ENCODE peak calls at places on chromosomes 11 and 22, in four cellular contexts. K, P, Z and G are unnamed samples.
A peak's percentile ranks its signal among the peaks of the same experiment; 100 is the strongest.

GRCh38 chr11:114166897-114167323 is 107.4 kb downstream of the ZBTB16 start:
- DNase-seq in K (no peak), P (no peak), Z (no peak), G (peak; percentile 82)

GRCh38 chr11:46248270-46249102 is 29.0 kb upstream of the CREB3L1 start:
- DNase-seq in K (no peak), P (peak; percentile 33), Z (peak; percentile 76), G (peak; percentile 77)

GRCh38 chr11:33475999-33476398 is 218.8 kb downstream of the HIPK3 start:
- DNase-seq in K (no peak), P (peak; percentile 37), Z (no peak), G (no peak)

GRCh38 chr11:112520293-112520692 is 259.6 kb upstream of the PLET1 start:
- DNase-seq in K (no peak), P (no peak), Z (no peak), G (no peak)

GRCh38 chr11:75041263-75041662 is 52.5 kb downstream of the NEU3 start:
- DNase-seq in K (no peak), P (no peak), Z (no peak), G (no peak)

GRCh38 chr11:79902493-79902892 is 461.7 kb upstream of the TENM4 start:
- DNase-seq in K (no peak), P (no peak), Z (no peak), G (no peak)

GRCh38 chr11:126604461-126604860 is 249.0 kb downstream of the ST3GAL4 start:
- DNase-seq in K (no peak), P (no peak), Z (no peak), G (no peak)

GRCh38 chr11:65780770-65781151 is at the start of gene AP5B1:
- DNase-seq in K (peak; percentile 53), P (peak; percentile 35), Z (peak; percentile 64), G (peak; percentile 77)

GRCh38 chr11:91625495-91625894 is 599.1 kb upstream of the FAT3 start:
- DNase-seq in K (no peak), P (no peak), Z (no peak), G (no peak)

GRCh38 chr22:43293259-43293658 is 49.9 kb downstream of the SCUBE1 start:
- DNase-seq in K (no peak), P (no peak), Z (no peak), G (no peak)

GRCh38 chr11:123683616-123684170 is 29.3 kb upstream of the SCN3B start:
- DNase-seq in K (no peak), P (no peak), Z (no peak), G (no peak)

DNA sequence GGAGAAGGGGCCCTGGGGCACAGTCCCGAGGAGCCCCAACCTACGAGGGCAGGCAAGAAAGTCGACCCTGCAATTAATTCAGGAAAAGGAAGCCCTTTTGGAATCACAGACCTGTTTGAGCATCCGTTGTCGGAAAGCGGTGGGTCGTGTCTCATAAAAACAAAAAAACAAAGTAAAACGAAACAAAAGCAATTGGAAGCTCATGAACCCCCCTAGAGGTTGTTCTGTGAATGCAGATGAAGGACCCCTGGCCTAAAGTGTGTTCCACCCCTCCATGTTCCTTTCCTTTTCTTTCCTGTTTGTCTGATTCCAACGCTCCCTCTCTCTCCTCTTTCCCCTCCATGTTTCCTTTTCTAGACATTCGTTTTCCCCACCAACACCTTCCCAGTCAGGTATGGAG is 203.7 kb downstream of the GRIK4 start:
- DNase-seq in K (no peak), P (peak; percentile 15), Z (peak; percentile 18), G (peak; percentile 28)
- TF ChIP-seq MAX in K (no peak), P (no peak), Z (no peak), G (no peak)

DNA sequence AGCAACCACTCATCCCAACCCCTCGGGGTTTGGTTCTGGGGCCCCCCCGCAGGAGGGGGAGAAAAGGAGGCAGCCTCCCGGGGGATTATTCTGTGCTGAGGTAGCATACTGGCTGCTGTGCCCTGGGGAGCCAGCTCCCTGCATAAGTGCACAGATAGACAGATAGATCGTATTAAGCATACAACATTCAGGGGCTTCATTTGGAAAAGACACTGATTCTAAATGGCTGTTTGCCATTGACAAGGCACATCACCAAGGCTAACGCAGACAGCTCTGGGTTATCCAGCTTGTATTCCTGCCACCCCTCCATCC is 547.9 kb downstream of the BUD13 start:
- DNase-seq in K (no peak), P (no peak), Z (no peak), G (no peak)
- TF ChIP-seq CTCF in K (no peak), P (no peak), Z (no peak), G (no peak)

DNA sequence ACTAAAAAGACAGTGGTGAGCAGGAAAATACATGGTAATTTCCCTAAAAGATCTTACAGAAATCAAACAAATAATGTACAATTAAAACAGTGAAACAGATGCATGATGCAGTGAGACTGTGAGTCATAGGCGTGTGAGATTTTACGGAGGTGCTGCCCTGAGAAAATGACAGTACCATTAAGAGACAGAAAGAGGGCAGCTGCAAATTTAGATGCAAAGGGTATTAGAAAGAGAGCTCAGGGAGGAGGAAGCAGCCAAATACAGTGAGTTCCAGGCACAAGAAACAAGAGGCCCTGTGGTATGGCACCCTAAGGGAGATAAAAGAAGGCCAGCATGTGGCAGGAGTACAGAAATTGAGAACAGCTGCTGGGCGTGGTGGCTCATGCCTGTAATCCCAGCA is 88.5 kb upstream of the FIBIN start:
- DNase-seq in K (no peak), P (no peak), Z (no peak), G (no peak)
- TF ChIP-seq MAX in K (no peak), P (no peak), Z (no peak), G (no peak)

GRCh38 chr11:82041764-82042163 is 691.9 kb downstream of the FAM181B start:
- DNase-seq in K (no peak), P (no peak), Z (no peak), G (no peak)

GRCh38 chr11:82043316-82043715 is 690.3 kb downstream of the FAM181B start:
- DNase-seq in K (no peak), P (no peak), Z (no peak), G (no peak)

GRCh38 chr11:82038151-82038550 is 695.5 kb downstream of the FAM181B start:
- DNase-seq in K (no peak), P (no peak), Z (no peak), G (no peak)
- TF ChIP-seq CTCF in K (no peak), P (no peak), Z (no peak), G (no peak)